ENCODE peak calls at places on chromosomes 12 and 14, in four cellular contexts. A, S, M and Y are unnamed samples.

GRCh38 chr14:77099425-77100167 is 1.5 kb downstream of the CIPC start:
- DNase-seq in A (peak; percentile 77), S (peak; percentile 75), M (no peak), Y (no peak)

GRCh38 chr12:123907726-123908476 is 64.7 kb downstream of the CCDC92 start:
- DNase-seq in A (peak; percentile 13), S (peak; percentile 40), M (no peak), Y (no peak)

GRCh38 chr12:95763809-95764253 is 26.7 kb downstream of the NTN4 start:
- DNase-seq in A (peak; percentile 67), S (peak; percentile 97), M (no peak), Y (no peak)

GRCh38 chr12:128783129-128783574 is 40.6 kb downstream of the SLC15A4 start:
- DNase-seq in A (no peak), S (peak; percentile 62), M (no peak), Y (no peak)

GRCh38 chr12:69534389-69534822 is 50.9 kb upstream of the CCT2 start:
- DNase-seq in A (peak; percentile 97), S (peak; percentile 99), M (no peak), Y (no peak)

GRCh38 chr12:32025906-32026305 is 66.7 kb downstream of the RESF1 start:
- DNase-seq in A (no peak), S (no peak), M (no peak), Y (no peak)

GRCh38 chr14:50423529-50423928 is 26.8 kb upstream of the CDKL1 start:
- DNase-seq in A (no peak), S (no peak), M (no peak), Y (no peak)

GRCh38 chr12:48972213-48973021 is 882 bp upstream of the WNT10B start:
- DNase-seq in A (peak; percentile 83), S (no peak), M (no peak), Y (no peak)

GRCh38 chr14:36028218-36028617 is 148.3 kb downstream of the PTCSC3 start:
- DNase-seq in A (no peak), S (no peak), M (no peak), Y (no peak)
- TF ChIP-seq CTCF in A (no peak), S (no peak), M (no peak), Y (no peak)

GRCh38 chr12:40662366-40662765 is 29.9 kb upstream of the CNTN1 start:
- DNase-seq in A (no peak), S (no peak), M (no peak), Y (no peak)

GRCh38 chr12:40672650-40673319 is 19.5 kb upstream of the CNTN1 start:
- DNase-seq in A (no peak), S (no peak), M (no peak), Y (no peak)

GRCh38 chr12:40663781-40664180 is 28.5 kb upstream of the CNTN1 start:
- DNase-seq in A (no peak), S (no peak), M (no peak), Y (no peak)

GRCh38 chr12:40668095-40668494 is 24.1 kb upstream of the CNTN1 start:
- DNase-seq in A (no peak), S (no peak), M (no peak), Y (no peak)
- TF ChIP-seq CTCF in A (no peak), S (no peak), M (no peak), Y (no peak)

DNA sequence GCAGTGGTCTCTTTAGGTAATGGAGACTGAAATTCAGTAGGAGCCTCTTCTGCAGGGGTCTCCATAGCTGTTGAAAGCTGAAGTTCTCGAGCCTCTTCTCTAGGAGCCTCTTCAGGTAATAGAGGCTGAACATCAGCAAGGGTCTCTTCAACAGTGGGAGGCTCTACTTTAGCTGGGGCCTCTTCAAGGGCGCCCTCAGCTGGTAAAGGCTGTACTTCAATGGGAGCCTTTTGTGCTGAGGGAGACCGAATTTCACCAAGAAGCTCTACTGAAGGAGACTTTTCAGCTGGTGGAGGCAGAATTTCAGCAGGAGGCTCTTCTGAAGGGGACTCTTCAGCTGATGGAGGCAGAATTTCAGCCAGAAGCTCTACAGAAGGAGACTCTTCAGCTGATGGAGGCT is 1.5 kb downstream of the FSCB start:
- DNase-seq in A (no peak), S (no peak), M (no peak), Y (no peak)
- TF ChIP-seq CTCF in A (no peak), S (no peak), M (no peak), Y (no peak)

DNA sequence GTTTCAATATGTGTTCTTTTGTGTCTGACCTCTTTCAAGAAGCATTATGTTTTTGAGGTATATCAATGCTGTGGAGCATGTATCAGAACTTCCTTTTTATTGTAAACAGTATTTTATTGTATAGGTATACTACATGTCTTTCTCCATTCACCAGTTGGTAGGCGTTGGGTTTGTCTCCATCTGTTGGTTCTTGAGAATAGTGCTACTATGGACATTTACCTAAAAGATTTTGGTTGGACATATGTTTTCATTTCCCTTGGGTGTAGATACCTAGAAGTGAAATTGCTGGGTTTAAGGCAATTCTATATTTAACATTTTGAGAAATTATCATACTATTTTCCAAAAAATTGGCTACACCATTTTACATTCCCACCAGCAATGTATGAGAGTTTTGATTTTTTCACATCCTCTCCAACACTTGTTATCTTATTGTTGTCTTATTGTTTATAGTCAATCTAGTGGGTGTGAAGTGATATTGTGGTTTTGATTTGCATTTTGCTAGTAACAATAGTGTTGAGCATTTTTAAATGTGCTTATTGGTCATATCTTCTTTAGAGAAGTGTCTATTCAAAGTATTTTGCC is 409.2 kb downstream of the IPO8 start:
- DNase-seq in A (no peak), S (peak; percentile 74), M (no peak), Y (no peak)
- TF ChIP-seq CTCF in A (peak; percentile 58), S (peak; percentile 71), M (peak; percentile 86), Y (no peak)

GRCh38 chr14:59582845-59583509 is 6.4 kb upstream of the CCDC175 start:
- DNase-seq in A (no peak), S (no peak), M (no peak), Y (no peak)

GRCh38 chr14:59588136-59588535 is 11.5 kb upstream of the CCDC175 start:
- DNase-seq in A (no peak), S (no peak), M (no peak), Y (no peak)

GRCh38 chr14:59582161-59582560 is 5.5 kb upstream of the CCDC175 start:
- DNase-seq in A (no peak), S (no peak), M (no peak), Y (no peak)

GRCh38 chr14:59585891-59586554 is 9.4 kb upstream of the CCDC175 start:
- DNase-seq in A (peak; percentile 7), S (peak; percentile 31), M (no peak), Y (no peak)

GRCh38 chr14:59583755-59584154 is 7.1 kb upstream of the CCDC175 start:
- DNase-seq in A (peak; percentile 43), S (peak; percentile 57), M (no peak), Y (no peak)
- TF ChIP-seq CTCF in A (peak; percentile 40), S (peak; percentile 21), M (no peak), Y (no peak)

GRCh38 chr14:75657331-75657730 is 3.3 kb downstream of the ERG28 start:
- DNase-seq in A (no peak), S (peak; percentile 47), M (no peak), Y (no peak)
- TF ChIP-seq CTCF in A (no peak), S (no peak), M (no peak), Y (no peak)

DNA sequence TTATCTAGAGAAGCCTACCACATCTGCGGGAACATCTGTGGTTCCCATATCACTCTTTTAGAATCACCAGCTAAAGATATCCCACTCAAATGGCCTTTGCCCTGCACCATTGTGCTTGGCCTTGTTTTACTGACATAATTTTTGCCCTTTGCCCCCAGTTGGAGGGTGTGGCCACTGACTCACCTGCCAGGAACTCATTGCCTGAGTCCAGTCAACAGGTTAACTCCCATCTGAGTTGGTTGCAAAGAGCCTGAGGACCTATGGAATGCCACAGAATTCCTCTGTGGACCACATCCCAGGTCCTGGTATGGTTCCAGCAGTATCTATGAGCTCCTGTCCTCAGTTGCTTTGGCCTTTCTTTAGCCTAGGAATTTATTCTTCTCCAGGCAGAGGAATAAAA is 55.7 kb upstream of the PTGR2 start:
- DNase-seq in A (peak; percentile 68), S (peak; percentile 71), M (no peak), Y (no peak)
- TF ChIP-seq CTCF in A (no peak), S (no peak), M (no peak), Y (no peak)

GRCh38 chr14:47278233-47278842 is 397.1 kb downstream of the MDGA2 start:
- DNase-seq in A (no peak), S (peak; percentile 14), M (peak; percentile 27), Y (no peak)
- TF ChIP-seq CTCF in A (peak; percentile 69), S (peak; percentile 49), M (peak; percentile 78), Y (no peak)